ENCODE peak calls at places on chromosomes 6 and 20, in eight cellular contexts. E is endothelial cell; D is stromal cell of bone marrow; G is stimulated activated CD4-positive, alpha-beta T cell treated with anti-CD3 and anti-CD28 coated beads, Interleukin-2, amount 100 ng/mL, for 48 hours; X is tibial nerve; U is astrocyte; Y is AG08396; W is mucosa of descending colon. K is an unnamed sample.

GRCh38 chr6:167054987-167055386 is 55.8 kb downstream of the CEP43 start:
- DNase-seq in U (no peak), D (no peak), W (no peak), G (no peak), X (no peak), E (no peak), Y (no peak), K (no peak)

GRCh38 chr6:38155144-38155543 is 335.6 kb downstream of the ZFAND3 start:
- DNase-seq in X (no peak), D (no peak), E (peak; percentile 45), Y (no peak), U (no peak), W (no peak), G (no peak), K (no peak)

GRCh38 chr6:30778001-30778400 is 33.7 kb upstream of the IER3 start:
- DNase-seq in W (no peak), Y (no peak), G (no peak), D (no peak), E (no peak), U (no peak), X (no peak), K (no peak)

GRCh38 chr6:137013738-137014602 is 30.8 kb downstream of the IL20RA start:
- DNase-seq in G (no peak), D (peak; percentile 81), W (no peak), Y (peak; percentile 38), U (peak; percentile 64), E (no peak), X (no peak), K (no peak)

GRCh38 chr20:44231713-44232468 is 15.2 kb upstream of the GDAP1L1 start:
- DNase-seq in X (no peak), Y (no peak), G (no peak), U (no peak), W (no peak), E (no peak), D (no peak), K (no peak)

GRCh38 chr20:62258499-62259293 is 20.4 kb downstream of the OSBPL2 start:
- DNase-seq in E (no peak), X (no peak), G (no peak), W (no peak), U (peak; percentile 69), D (peak; percentile 73), Y (peak; percentile 89), K (no peak)

GRCh38 chr6:150905769-150906168 is 40.3 kb downstream of the MTHFD1L start:
- DNase-seq in U (no peak), E (no peak), D (no peak), X (no peak), Y (no peak), G (no peak), W (no peak), K (no peak)

GRCh38 chr6:150876598-150876997 is 11.1 kb downstream of the MTHFD1L start:
- DNase-seq in X (no peak), U (peak; percentile 59), Y (no peak), E (no peak), W (no peak), D (no peak), G (no peak), K (peak; percentile 46)

GRCh38 chr20:14142171-14142570 is 146.9 kb downstream of the MACROD2 start:
- DNase-seq in X (no peak), U (peak; percentile 26), W (no peak), E (peak; percentile 67), G (no peak), Y (peak; percentile 13), D (no peak), K (peak; percentile 20)

GRCh38 chr20:39588148-39588757 is 626.1 kb downstream of the DHX35 start:
- DNase-seq in U (no peak), X (no peak), G (no peak), E (peak; percentile 37), W (no peak), D (no peak), Y (no peak), K (no peak)

GRCh38 chr6:208379-208778 is 83.9 kb upstream of the DUSP22 start:
- DNase-seq in Y (no peak), U (no peak), D (no peak), X (no peak), E (no peak), G (no peak), W (no peak), K (no peak)

GRCh38 chr6:131792091-131792496 is 15.7 kb upstream of the ENPP1 start:
- DNase-seq in Y (peak; percentile 9), U (peak; percentile 75), G (peak; percentile 2), X (no peak), D (peak; percentile 82), W (no peak), E (no peak), K (no peak)

GRCh38 chr6:27672113-27672799 is 199.4 kb upstream of the ZNF184 start:
- DNase-seq in G (no peak), E (peak; percentile 61), Y (no peak), W (no peak), U (peak; percentile 39), X (no peak), D (no peak), K (no peak)